ENCODE peak calls at places on chromosomes 7 and 10, in ten cellular contexts. T is HepG2, X is colonic mucosa, P is ovary, N is cardiac muscle cell, F is HCT116, H is brain microvascular endothelial cell, G is adrenal gland, E is hepatocyte, S is lower lobe of right lung. U is an unnamed sample.

GRCh38 chr10:71981024-71981867 is 17.1 kb downstream of the CHST3 start:
- DNase-seq in T (peak), X (no peak), P (peak), N (peak), F (no peak), H (no peak), G (peak), E (no peak), S (no peak), U (no peak)

GRCh38 chr7:3673524-3673923 is 372.5 kb downstream of the SDK1 start:
- DNase-seq in T (peak), X (peak), P (no peak), N (peak), F (no peak), H (peak), G (peak), E (peak), S (peak), U (no peak)

GRCh38 chr7:152522551-152522950 is 86.7 kb upstream of the KMT2C start:
- DNase-seq in T (no peak), X (no peak), P (peak), N (peak), F (no peak), H (no peak), G (peak), E (no peak), S (no peak), U (peak)

GRCh38 chr10:111077715-111078504 is 1.1 kb downstream of the ADRA2A start:
- DNase-seq in T (no peak), X (peak), P (peak), N (peak), F (no peak), H (no peak), G (no peak), E (peak), S (peak), U (peak)

GRCh38 chr10:178208-178607 is 43.0 kb downstream of the ZMYND11 start:
- DNase-seq in T (peak), X (no peak), P (no peak), N (peak), F (peak), H (no peak), G (no peak), E (peak), S (no peak), U (no peak)

GRCh38 chr7:91031757-91032156 is 232.5 kb upstream of the FZD1 start:
- DNase-seq in T (no peak), X (no peak), P (no peak), N (no peak), F (no peak), H (no peak), G (no peak), E (peak), S (no peak), U (no peak)

GRCh38 chr10:43125274-43125845 is 12.9 kb upstream of the CSGALNACT2 start:
- DNase-seq in T (no peak), X (peak), P (no peak), N (no peak), F (no peak), H (no peak), G (peak), E (no peak), S (no peak), U (peak)

GRCh38 chr7:73986158-73986631 is 41.8 kb upstream of the ELN start:
- DNase-seq in T (no peak), X (peak), P (peak), N (peak), F (no peak), H (no peak), G (no peak), E (peak), S (no peak), U (no peak)

GRCh38 chr10:125808047-125808446 is 15.0 kb downstream of the UROS start:
- DNase-seq in T (no peak), X (no peak), P (no peak), N (no peak), F (no peak), H (no peak), G (no peak), E (no peak), S (no peak), U (no peak)

GRCh38 chr7:140439359-140439758 is 35.5 kb downstream of the RAB19 start:
- DNase-seq in T (no peak), X (no peak), P (no peak), N (no peak), F (no peak), H (no peak), G (no peak), E (no peak), S (no peak), U (no peak)

GRCh38 chr10:50567384-50567783 is 56.4 kb downstream of the SGMS1 start:
- DNase-seq in T (no peak), X (no peak), P (no peak), N (no peak), F (no peak), H (no peak), G (no peak), E (no peak), S (no peak), U (peak)

GRCh38 chr7:113267885-113268284 is 149.5 kb upstream of the SMIM30 start:
- DNase-seq in T (no peak), X (no peak), P (no peak), N (peak), F (no peak), H (peak), G (no peak), E (no peak), S (no peak), U (no peak)

GRCh38 chr7:25496394-25497103 is 268.3 kb upstream of the NPVF start:
- DNase-seq in T (no peak), X (no peak), P (no peak), N (no peak), F (no peak), H (no peak), G (no peak), E (no peak), S (no peak), U (no peak)

GRCh38 chr7:7103343-7104313 is 78.7 kb upstream of the C1GALT1 start:
- DNase-seq in T (peak), X (no peak), P (no peak), N (peak), F (peak), H (peak), G (no peak), E (peak), S (no peak), U (no peak)

GRCh38 chr10:103677486-103677885 is 177.9 kb downstream of the SH3PXD2A start:
- DNase-seq in T (no peak), X (no peak), P (no peak), N (no peak), F (no peak), H (no peak), G (no peak), E (no peak), S (no peak), U (no peak)

GRCh38 chr10:103678104-103678526 is 177.3 kb downstream of the SH3PXD2A start:
- DNase-seq in T (no peak), X (peak), P (peak), N (peak), F (no peak), H (peak), G (peak), E (peak), S (peak), U (no peak)

GRCh38 chr10:103679096-103679790 is 176.1 kb downstream of the SH3PXD2A start:
- DNase-seq in T (no peak), X (no peak), P (no peak), N (peak), F (no peak), H (no peak), G (no peak), E (no peak), S (no peak), U (no peak)

GRCh38 chr10:103676058-103676785 is 179.2 kb downstream of the SH3PXD2A start:
- DNase-seq in T (no peak), X (no peak), P (peak), N (peak), F (no peak), H (peak), G (no peak), E (peak), S (no peak), U (no peak)

DNA sequence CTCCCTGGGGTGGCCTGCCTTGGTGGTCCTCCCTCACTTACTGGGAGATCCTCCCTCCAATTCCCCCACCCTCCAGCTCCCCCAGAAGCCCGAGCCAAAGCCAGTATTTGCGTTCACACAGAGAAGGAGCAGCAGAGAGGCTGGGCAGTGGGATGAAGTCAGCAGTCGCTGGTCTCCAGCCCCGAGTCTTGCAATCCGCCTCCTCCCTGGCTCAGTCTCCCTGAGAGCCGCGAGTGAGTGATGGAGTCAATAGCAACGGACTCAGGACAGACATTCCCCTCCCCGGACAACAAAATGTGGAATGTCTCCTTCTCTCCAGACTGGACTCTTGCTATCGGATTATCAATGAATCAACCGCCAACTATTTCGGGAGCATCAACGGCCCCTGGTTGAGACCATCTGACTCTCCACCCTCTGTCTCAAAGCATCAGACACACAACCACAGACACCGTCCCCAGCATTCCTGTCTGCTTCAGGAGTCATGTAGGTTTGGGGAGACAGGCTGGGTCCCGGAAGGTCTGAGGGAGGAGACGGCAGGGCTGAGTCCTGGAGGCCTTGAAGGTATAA is 178.4 kb downstream of the SH3PXD2A start:
- DNase-seq in T (no peak), X (no peak), P (no peak), N (peak), F (no peak), H (peak), G (no peak), E (no peak), S (no peak), U (no peak)
- H3K4me3 ChIP-seq in T (no peak), X (no peak), P (peak), N (no peak), F (no peak), H (peak), G (no peak), E (no peak), S (no peak), U (no peak)

DNA sequence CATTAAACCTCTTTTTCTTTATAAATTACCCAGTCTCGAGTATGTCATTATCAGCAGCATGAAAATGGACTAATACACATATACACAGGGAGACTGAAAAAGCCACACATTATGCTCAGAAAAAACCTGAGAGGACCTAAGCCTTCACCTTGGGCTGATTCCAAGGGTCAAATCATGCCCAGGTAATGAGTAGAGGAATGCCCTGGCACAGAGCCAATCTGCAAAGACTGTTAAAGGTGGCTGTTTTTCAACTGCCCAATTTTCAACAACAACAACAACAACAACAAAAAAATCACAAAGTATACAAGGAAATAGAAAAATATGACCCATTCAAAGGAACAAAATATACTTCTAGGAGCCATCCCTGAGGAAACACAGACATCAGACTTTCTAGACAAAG is 220.2 kb upstream of the TBX20 start:
- DNase-seq in T (no peak), X (no peak), P (no peak), N (no peak), F (no peak), H (no peak), G (no peak), E (no peak), S (no peak), U (no peak)
- H3K27ac ChIP-seq in T (no peak), X (no peak), P (no peak), N (no peak), F (no peak), H (no peak), G (no peak), E (no peak), S (no peak), U (no peak)

GRCh38 chr10:11018830-11019692 is 1.4 kb downstream of the CELF2 start:
- DNase-seq in T (no peak), X (no peak), P (no peak), N (no peak), F (no peak), H (no peak), G (no peak), E (no peak), S (no peak), U (no peak)
- H3K4me3 ChIP-seq in T (no peak), X (peak), P (peak), N (peak), F (no peak), H (peak), G (peak), E (peak), S (peak), U (no peak)

DNA sequence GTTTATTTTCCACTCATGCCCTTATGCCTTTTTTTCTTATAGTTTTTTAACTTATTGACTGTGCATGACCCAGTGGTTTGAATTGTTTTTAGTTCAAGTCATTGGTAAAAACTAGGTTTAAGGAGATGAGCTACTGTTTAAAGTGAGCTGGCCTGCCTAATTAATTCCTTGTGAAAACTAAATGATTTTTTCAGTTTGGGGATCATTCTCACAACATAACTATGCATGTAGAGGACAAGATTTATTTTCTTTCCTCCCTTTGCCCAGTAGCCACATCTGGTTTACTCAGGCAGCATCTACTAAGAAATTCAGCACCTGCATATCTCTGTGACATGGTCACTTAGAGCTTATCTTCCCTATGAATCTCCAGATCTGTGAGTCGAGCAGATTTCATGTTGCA is 1.7 kb downstream of the ADO start:
- DNase-seq in T (no peak), X (no peak), P (no peak), N (no peak), F (no peak), H (no peak), G (no peak), E (no peak), S (no peak), U (no peak)
- H3K27ac ChIP-seq in T (no peak), X (no peak), P (no peak), N (no peak), F (no peak), H (no peak), G (no peak), E (no peak), S (no peak), U (no peak)

DNA sequence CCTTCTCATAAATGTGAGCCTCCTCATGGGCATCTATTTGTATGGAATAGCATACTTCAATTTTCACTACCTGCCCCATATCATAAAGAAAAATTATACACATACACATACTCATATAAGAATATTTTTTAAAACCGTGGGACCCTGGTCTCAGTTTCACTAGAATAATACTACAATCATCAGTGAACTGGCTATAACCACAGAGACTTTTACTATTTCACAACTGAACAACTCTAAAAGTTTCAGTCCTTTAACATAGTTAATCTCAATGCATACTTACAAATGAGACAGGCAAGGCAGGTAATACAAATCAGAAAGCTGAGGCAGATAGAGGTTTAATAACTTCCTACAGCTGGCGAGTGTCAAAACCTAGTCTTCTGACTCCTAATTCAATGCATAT is 83.1 kb downstream of the LRRN3 start:
- DNase-seq in T (no peak), X (no peak), P (no peak), N (no peak), F (no peak), H (no peak), G (no peak), E (no peak), S (no peak), U (no peak)
- H3K4me3 ChIP-seq in T (no peak), X (no peak), P (no peak), N (no peak), F (no peak), H (no peak), G (no peak), E (no peak), S (no peak), U (no peak)